ENCODE peak calls at places on chromosomes 6 and 20, in four cellular contexts. L is activated CD4-positive, alpha-beta T cell treated with anti-CD3 and anti-CD28 coated beads for 24 hours; D is frontal cortex; K is ecto neural progenitor cell. V is an unnamed sample.
A peak's percentile ranks its signal among the peaks of the same experiment; 100 is the strongest.

GRCh38 chr6:16973545-16974386 is 128.1 kb upstream of the STMND1 start:
- DNase-seq in L (no peak), D (no peak), K (no peak), V (no peak)

GRCh38 chr6:117317261-117317660 is 51.9 kb downstream of the VGLL2 start:
- DNase-seq in L (no peak), D (no peak), K (no peak), V (no peak)

GRCh38 chr20:57509665-57510237 is 15.2 kb downstream of the CTCFL start:
- DNase-seq in L (no peak), D (no peak), K (no peak), V (no peak)

GRCh38 chr6:1391692-1392309 is 2.4 kb downstream of the FOXF2 start:
- DNase-seq in L (no peak), D (no peak), K (no peak), V (no peak)

GRCh38 chr6:74249658-74250057 is 553.7 kb downstream of the CD109 start:
- DNase-seq in L (no peak), D (no peak), K (no peak), V (no peak)

GRCh38 chr20:54502179-54502578 is 26.8 kb downstream of the DOK5 start:
- DNase-seq in L (no peak), D (no peak), K (no peak), V (no peak)

GRCh38 chr6:79196908-79197307 is 37.6 kb downstream of the HMGN3 start:
- DNase-seq in L (no peak), D (no peak), K (no peak), V (no peak)

GRCh38 chr6:100203391-100203790 is 209.4 kb upstream of the MCHR2 start:
- DNase-seq in L (no peak), D (no peak), K (no peak), V (no peak)

GRCh38 chr20:55977723-55978481 is 27.4 kb downstream of the CBLN4 start:
- DNase-seq in L (no peak), D (no peak), K (no peak), V (no peak)

GRCh38 chr6:139323511-139324445 is 32.0 kb upstream of the TXLNB start:
- DNase-seq in L (peak; percentile 57), D (peak; percentile 2), K (peak; percentile 50), V (peak; percentile 89)

GRCh38 chr20:10978019-10978702 is 304.4 kb upstream of the JAG1 start:
- DNase-seq in L (no peak), D (no peak), K (no peak), V (no peak)

GRCh38 chr6:42748241-42748898 is 2.5 kb upstream of the TBCC start:
- DNase-seq in L (no peak), D (no peak), K (no peak), V (no peak)

GRCh38 chr6:145895802-145896201 is 68.4 kb downstream of the SHPRH start:
- DNase-seq in L (no peak), D (no peak), K (no peak), V (no peak)

GRCh38 chr20:39691151-39691862 is 729.2 kb downstream of the DHX35 start:
- DNase-seq in L (no peak), D (no peak), K (no peak), V (no peak)

GRCh38 chr6:87122477-87122876 is 27.6 kb upstream of the CGA start:
- DNase-seq in L (no peak), D (no peak), K (peak; percentile 47), V (no peak)

GRCh38 chr20:33658510-33658909 is 3.6 kb upstream of the C20orf144 start:
- DNase-seq in L (no peak), D (peak; percentile 19), K (no peak), V (no peak)

GRCh38 chr6:156878688-156879087 is 101.5 kb downstream of the ARID1B start:
- DNase-seq in L (no peak), D (no peak), K (no peak), V (no peak)

GRCh38 chr20:24970030-24970553 is 21.0 kb downstream of the CST7 start:
- DNase-seq in L (no peak), D (no peak), K (peak; percentile 13), V (no peak)

GRCh38 chr20:35991142-35991771 is 22.9 kb downstream of the CNBD2 start:
- DNase-seq in L (no peak), D (no peak), K (no peak), V (no peak)

GRCh38 chr6:39452746-39453145 is 130.2 kb upstream of the KCNK16 start:
- DNase-seq in L (no peak), D (no peak), K (no peak), V (no peak)

GRCh38 chr6:20740727-20741126 is 206.5 kb downstream of the CDKAL1 start:
- DNase-seq in L (no peak), D (no peak), K (no peak), V (no peak)

GRCh38 chr6:44072959-44073611 is 54.2 kb downstream of the MRPL14 start:
- DNase-seq in L (peak; percentile 91), D (peak; percentile 92), K (peak; percentile 91), V (peak; percentile 80)

GRCh38 chr6:113697642-113698410 is 159.3 kb upstream of the MARCKS start:
- DNase-seq in L (no peak), D (no peak), K (no peak), V (no peak)

V was measured in stimulated activated naive CD8-positive, alpha-beta T cell treated with anti-CD3 and anti-CD28 coated beads, Interleukin-15, amount 100 ng/mL, for 72 hours.